ENCODE peak calls at places on chromosome 16, in seven cellular contexts. T, V, C, G, J, E and R are unnamed samples.

GRCh38 chr16:28292731-28293588 is 635 bp downstream of the SBK1 start:
- DNase-seq in G (peak), E (no peak), T (no peak), C (no peak), V (no peak), J (no peak), R (no peak)

GRCh38 chr16:87581867-87582220 is 20.5 kb upstream of the JPH3 start:
- DNase-seq in J (peak), V (peak), G (peak), E (peak), T (peak), C (peak), R (peak)

GRCh38 chr16:21336231-21336630 is 58.1 kb upstream of the CRYM start:
- DNase-seq in C (no peak), G (no peak), E (no peak), V (no peak), T (peak), J (no peak), R (no peak)

GRCh38 chr16:47019563-47019962 is 46.1 kb upstream of the DNAJA2 start:
- DNase-seq in T (peak), G (no peak), V (no peak), E (no peak), C (no peak), J (peak), R (no peak)

GRCh38 chr16:27430923-27431484 is 29.0 kb downstream of the IL21R start:
- DNase-seq in J (no peak), T (peak), V (peak), C (no peak), E (no peak), G (peak), R (peak)

GRCh38 chr16:80120899-80121521 is 419.8 kb upstream of the DYNLRB2 start:
- DNase-seq in C (no peak), E (no peak), T (no peak), G (no peak), J (no peak), V (no peak), R (no peak)

GRCh38 chr16:67022531-67023214 is 6.3 kb upstream of the CBFB start:
- DNase-seq in G (no peak), J (peak), E (no peak), V (no peak), C (peak), T (peak), R (no peak)

GRCh38 chr16:66898933-66899309 is 18.6 kb downstream of the PDP2 start:
- DNase-seq in G (no peak), T (no peak), E (no peak), C (no peak), V (no peak), J (no peak), R (no peak)

GRCh38 chr16:78177927-78178326 is 78.5 kb downstream of the WWOX start:
- DNase-seq in E (no peak), G (no peak), C (no peak), J (no peak), V (no peak), T (no peak), R (no peak)

GRCh38 chr16:1834096-1834495 is 7.1 kb downstream of the FAHD1 start:
- DNase-seq in G (no peak), V (no peak), T (no peak), C (no peak), J (no peak), E (no peak), R (no peak)
- H3K27ac ChIP-seq in G (no peak), V (no peak), T (no peak), C (no peak), J (no peak), E (no peak), R (no peak)

GRCh38 chr16:68233085-68233834 is 2.7 kb downstream of the ESRP2 start:
- DNase-seq in T (no peak), G (no peak), C (no peak), J (no peak), E (no peak), V (no peak), R (no peak)

GRCh38 chr16:68234188-68235104 is 1.5 kb downstream of the ESRP2 start:
- DNase-seq in J (peak), G (peak), V (peak), C (no peak), T (no peak), E (no peak), R (peak)

GRCh38 chr16:68232335-68232734 is 3.6 kb downstream of the ESRP2 start:
- DNase-seq in V (no peak), C (no peak), J (no peak), G (peak), T (no peak), E (no peak), R (no peak)

GRCh38 chr16:68235105-68235881 is 634 bp downstream of the ESRP2 start:
- DNase-seq in T (no peak), E (no peak), V (peak), C (no peak), G (no peak), J (peak), R (no peak)

GRCh38 chr16:68233835-68234187 is 2.1 kb downstream of the ESRP2 start:
- DNase-seq in E (no peak), V (no peak), T (no peak), J (no peak), C (no peak), G (no peak), R (no peak)
- H3K4me3 ChIP-seq in E (no peak), V (peak), T (no peak), J (peak), C (peak), G (no peak), R (no peak)

DNA sequence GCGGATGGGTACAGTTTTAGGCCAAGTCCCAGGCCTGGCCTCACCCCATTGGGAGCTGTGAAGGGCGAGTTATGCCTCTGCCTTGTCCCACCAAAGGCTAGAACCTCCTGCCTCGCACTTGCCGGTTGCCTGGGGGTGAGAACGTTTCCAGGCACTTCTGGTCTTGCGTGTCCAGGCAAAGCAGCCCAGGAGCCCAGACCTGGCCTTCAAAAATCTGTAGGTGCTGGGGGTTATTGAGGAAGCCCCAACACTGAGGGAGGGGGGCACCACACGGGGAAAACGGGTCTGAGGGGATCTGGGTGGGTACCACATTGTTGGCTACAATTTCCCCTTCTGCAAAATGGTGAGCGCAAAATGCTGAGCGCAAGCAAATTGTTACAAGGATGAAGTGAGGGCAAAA is 12.2 kb upstream of the ATP2C2 start:
- DNase-seq in T (no peak), E (no peak), C (no peak), V (no peak), J (no peak), G (no peak), R (no peak)
- H3K27ac ChIP-seq in T (no peak), E (no peak), C (no peak), V (peak), J (peak), G (no peak), R (no peak)

GRCh38 chr16:31529398-31530312 is 2.0 kb downstream of the AHSP start:
- DNase-seq in E (no peak), T (peak), C (no peak), G (peak), V (no peak), J (no peak), R (no peak)

GRCh38 chr16:31531096-31531495 is 3.4 kb downstream of the AHSP start:
- DNase-seq in V (no peak), G (no peak), C (no peak), E (no peak), T (no peak), J (no peak), R (no peak)

GRCh38 chr16:31530405-31530804 is 2.7 kb downstream of the AHSP start:
- DNase-seq in T (no peak), J (no peak), C (no peak), E (no peak), G (no peak), V (no peak), R (no peak)

GRCh38 chr16:31527617-31528287 is at the start of gene AHSP:
- DNase-seq in T (no peak), G (no peak), V (no peak), J (no peak), C (no peak), E (no peak), R (no peak)

DNA sequence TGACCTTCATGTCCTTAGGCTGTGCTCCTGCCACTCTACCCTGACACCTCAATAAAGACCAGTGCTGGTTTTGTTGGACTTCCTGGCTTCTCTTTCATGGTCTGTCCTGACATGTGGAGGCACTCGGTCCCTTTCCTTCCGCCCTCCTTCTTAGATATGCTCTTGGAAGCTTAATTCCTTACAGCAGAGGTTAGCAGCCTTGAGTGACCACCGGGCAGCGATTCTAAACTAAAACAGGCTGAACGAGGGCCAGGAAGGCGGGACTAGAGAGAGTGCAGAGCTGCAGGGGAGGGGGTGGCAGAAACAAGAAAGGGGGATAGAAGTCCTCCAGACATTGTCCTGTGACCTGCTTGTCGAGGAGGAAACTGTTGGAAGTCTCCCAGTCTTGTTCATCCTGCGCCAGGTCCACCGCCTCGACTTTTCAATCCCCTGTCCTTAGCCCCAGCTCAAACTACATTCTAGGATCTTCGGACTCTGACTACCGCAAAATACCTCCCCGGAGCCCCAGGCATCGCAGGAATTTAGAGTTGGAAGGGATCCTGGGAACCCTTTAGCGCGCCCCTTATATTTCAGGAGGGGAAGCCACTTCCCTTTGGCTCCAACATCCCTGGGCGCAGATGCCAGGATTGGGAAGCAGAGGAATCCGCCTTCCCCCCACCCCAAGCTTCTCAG is 1.2 kb downstream of the AHSP start:
- DNase-seq in E (no peak), J (no peak), C (no peak), T (peak), G (no peak), V (no peak), R (peak)
- H3K4me3 ChIP-seq in E (peak), J (no peak), C (peak), T (peak), G (peak), V (peak), R (no peak)